ENCODE peak calls at places on chromosome 9, in five cellular contexts. C is GM23338, X is sigmoid colon, F is stomach, D is spleen. A is an unnamed sample.
A peak's percentile ranks its signal among the peaks of the same experiment; 100 is the strongest.

GRCh38 chr9:134522502-134522848 is 119.1 kb upstream of the COL5A1 start:
- DNase-seq in C (no peak), X (no peak), F (peak; percentile 11), D (no peak), A (no peak)

GRCh38 chr9:117092582-117092981 is 322.3 kb downstream of the ASTN2 start:
- DNase-seq in C (no peak), X (no peak), F (no peak), D (no peak), A (no peak)

GRCh38 chr9:108565651-108566378 is 290.0 kb downstream of the ACTL7B start:
- DNase-seq in C (peak; percentile 94), X (peak; percentile 72), F (peak; percentile 60), D (no peak), A (peak; percentile 19)

GRCh38 chr9:94787268-94787667 is 60.8 kb downstream of the AOPEP start:
- DNase-seq in C (no peak), X (no peak), F (no peak), D (no peak), A (no peak)

GRCh38 chr9:100884518-100884917 is 144.0 kb upstream of the PLPPR1 start:
- DNase-seq in C (peak; percentile 16), X (no peak), F (no peak), D (no peak), A (no peak)

GRCh38 chr9:32486839-32487562 is 39.0 kb downstream of the RIGI start:
- DNase-seq in C (no peak), X (no peak), F (no peak), D (no peak), A (no peak)

GRCh38 chr9:125397736-125398135 is 136.1 kb downstream of the GAPVD1 start:
- DNase-seq in C (no peak), X (no peak), F (no peak), D (no peak), A (no peak)

GRCh38 chr9:137136261-137136925 is 2.6 kb upstream of the GRIN1 start:
- DNase-seq in C (peak; percentile 41), X (no peak), F (no peak), D (no peak), A (no peak)

GRCh38 chr9:132486706-132487350 is 76.8 kb downstream of the CFAP77 start:
- DNase-seq in C (no peak), X (no peak), F (no peak), D (no peak), A (peak; percentile 39)

GRCh38 chr9:19102181-19102630 is 498 bp downstream of the HAUS6 start:
- DNase-seq in C (peak; percentile 50), X (peak; percentile 72), F (no peak), D (peak; percentile 92), A (peak; percentile 28)

GRCh38 chr9:132857031-132857430 is 21.1 kb downstream of the AK8 start:
- DNase-seq in C (no peak), X (peak; percentile 93), F (peak; percentile 46), D (no peak), A (no peak)

GRCh38 chr9:3288686-3289085 is 237.1 kb downstream of the RFX3 start:
- DNase-seq in C (no peak), X (no peak), F (no peak), D (no peak), A (no peak)

GRCh38 chr9:97845763-97846162 is 7.3 kb upstream of the FOXE1 start:
- DNase-seq in C (no peak), X (no peak), F (no peak), D (no peak), A (no peak)

GRCh38 chr9:94017939-94018531 is 62.9 kb upstream of the BARX1 start:
- DNase-seq in C (no peak), X (no peak), F (no peak), D (no peak), A (no peak)

GRCh38 chr9:83936523-83936922 is 15.3 kb upstream of the KIF27 start:
- DNase-seq in C (no peak), X (no peak), F (no peak), D (no peak), A (no peak)

GRCh38 chr9:83935276-83935890 is 14.2 kb upstream of the KIF27 start:
- DNase-seq in C (peak; percentile 70), X (no peak), F (peak; percentile 36), D (no peak), A (no peak)

GRCh38 chr9:83932851-83933250 is 11.6 kb upstream of the KIF27 start:
- DNase-seq in C (no peak), X (no peak), F (no peak), D (no peak), A (no peak)

GRCh38 chr9:83933804-83934203 is 12.6 kb upstream of the KIF27 start:
- DNase-seq in C (no peak), X (peak; percentile 71), F (no peak), D (no peak), A (no peak)

DNA sequence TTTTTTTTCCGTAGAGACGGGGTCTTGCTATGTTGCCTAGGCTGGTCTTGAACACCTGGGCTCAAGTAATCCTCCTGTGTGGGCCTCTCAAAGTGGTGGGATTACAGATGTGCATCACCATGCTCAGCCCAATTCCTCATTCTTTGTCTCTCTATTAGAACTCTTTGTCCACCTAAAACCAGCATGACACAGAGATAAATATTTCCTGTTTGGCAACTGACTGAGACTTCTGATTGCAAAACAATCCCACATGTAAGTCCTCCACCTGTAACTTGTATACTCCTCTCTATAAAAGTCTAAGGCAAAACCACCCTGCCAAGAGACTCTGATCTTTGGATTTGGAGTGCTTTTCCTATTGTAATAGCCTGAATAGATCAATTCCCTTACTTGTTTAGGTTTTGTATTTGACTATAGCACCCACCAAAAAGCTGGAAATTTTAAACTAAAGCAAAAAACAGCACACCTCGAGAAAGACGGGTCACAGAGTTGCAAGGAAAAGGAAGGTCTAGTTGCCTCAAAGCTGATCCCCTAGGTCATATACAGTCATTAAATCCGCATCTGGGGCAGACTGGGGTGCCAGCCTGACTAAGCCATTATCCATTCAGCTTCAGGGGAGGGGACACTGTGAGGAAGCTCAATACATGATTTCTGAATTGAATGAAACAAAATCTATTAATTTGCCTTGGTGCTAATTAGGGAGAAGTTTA is 13.5 kb upstream of the KIF27 start:
- DNase-seq in C (no peak), X (no peak), F (no peak), D (no peak), A (no peak)
- TF ChIP-seq POLR2AphosphoS5 in C (no peak), X (no peak), F (no peak), D (no peak), A (no peak)

GRCh38 chr9:78630966-78631365 is 334.0 kb downstream of the PSAT1 start:
- DNase-seq in C (no peak), X (no peak), F (no peak), D (no peak), A (no peak)
- TF ChIP-seq POLR2AphosphoS5 in C (no peak), X (no peak), F (no peak), D (no peak), A (no peak)

DNA sequence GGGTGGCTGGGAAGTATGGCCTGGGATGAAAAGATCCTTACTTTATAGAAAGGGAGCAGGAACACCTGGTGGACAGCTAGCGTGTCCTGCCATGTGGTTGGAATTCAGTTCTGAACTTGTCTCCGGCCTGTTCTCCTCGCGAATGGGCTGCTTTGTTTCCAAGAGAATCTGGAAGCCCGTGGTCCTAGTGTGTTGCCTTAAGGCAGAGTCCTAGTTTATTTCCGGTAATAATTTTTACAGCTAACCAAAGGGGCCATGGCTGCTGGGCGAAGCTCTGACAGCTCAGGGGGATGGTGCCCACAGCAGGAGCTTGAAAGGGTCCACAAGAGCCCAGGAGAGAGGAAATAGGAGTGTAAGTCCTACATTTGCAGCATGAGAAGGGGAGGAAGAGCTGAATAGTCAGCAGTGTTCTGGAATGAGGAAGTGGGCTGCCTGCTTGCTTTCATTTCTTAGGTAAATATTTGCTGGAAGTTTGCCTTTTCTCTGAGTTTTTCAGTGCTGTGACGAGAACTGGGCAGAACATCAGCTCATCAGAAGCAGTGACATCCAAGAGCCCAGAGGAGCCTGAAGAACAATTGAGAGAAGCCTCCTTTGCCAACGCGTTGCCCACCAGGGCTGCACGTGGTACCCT is 13.1 kb upstream of the IGFBPL1 start:
- DNase-seq in C (no peak), X (no peak), F (peak; percentile 60), D (no peak), A (no peak)
- TF ChIP-seq POLR2AphosphoS5 in C (no peak), X (no peak), F (peak; percentile 65), D (no peak), A (no peak)

DNA sequence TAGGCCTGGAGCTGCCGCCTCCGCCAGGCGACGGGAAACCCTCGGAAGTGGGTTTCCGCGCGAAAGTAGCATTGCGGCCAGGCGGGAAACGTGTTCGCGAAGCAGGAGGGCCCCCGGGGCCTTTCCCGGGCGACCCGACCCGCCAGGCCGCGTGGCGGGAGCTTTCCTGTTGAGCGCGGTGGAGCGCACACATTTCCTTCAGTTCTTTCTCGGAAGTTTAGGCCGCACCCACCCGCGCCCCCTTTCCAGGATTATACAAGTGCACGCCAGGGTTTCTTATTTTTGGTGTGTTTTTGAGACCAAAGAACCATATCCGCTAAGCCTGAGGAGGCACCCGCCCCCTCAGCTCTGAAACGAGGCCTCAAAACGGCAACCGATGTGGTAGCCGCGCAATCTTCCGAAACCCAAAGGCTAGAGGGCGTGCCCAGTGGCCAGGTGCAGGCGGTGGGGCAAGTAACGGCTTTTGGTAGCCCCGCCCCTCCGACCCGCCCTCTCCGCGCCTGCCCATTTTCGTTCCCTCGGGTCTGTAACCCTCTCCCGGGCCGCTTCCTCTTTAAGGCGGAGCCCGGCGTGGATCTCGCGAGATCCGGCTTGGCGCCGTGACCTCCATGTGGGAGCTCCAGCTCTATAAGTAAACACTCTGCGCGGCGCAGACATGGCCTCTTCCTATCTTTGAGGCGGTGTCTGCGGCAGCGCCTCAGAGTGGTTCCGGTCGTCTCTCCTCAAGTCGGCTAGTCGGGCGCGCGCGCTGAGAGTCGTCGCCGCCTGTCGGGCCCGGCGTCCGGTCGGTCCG is at the start of gene UHRF2:
- DNase-seq in C (peak; percentile 99), X (peak; percentile 99), F (peak; percentile 99), D (peak; percentile 100), A (peak; percentile 88)
- TF ChIP-seq POLR2AphosphoS5 in C (peak; percentile 88), X (peak; percentile 95), F (peak; percentile 92), D (peak; percentile 95), A (peak; percentile 90)

GRCh38 chr9:104923289-104923688 is 4.7 kb downstream of the ABCA1 start:
- DNase-seq in C (no peak), X (no peak), F (no peak), D (no peak), A (no peak)

GRCh38 chr9:104931256-104931655 is 3.3 kb upstream of the ABCA1 start:
- DNase-seq in C (no peak), X (no peak), F (no peak), D (no peak), A (no peak)

GRCh38 chr9:104927216-104927911 is 591 bp downstream of the ABCA1 start:
- DNase-seq in C (peak; percentile 59), X (peak; percentile 77), F (peak; percentile 31), D (peak; percentile 89), A (peak; percentile 33)

GRCh38 chr9:104923740-104924139 is 4.2 kb downstream of the ABCA1 start:
- DNase-seq in C (no peak), X (no peak), F (no peak), D (peak; percentile 86), A (no peak)

GRCh38 chr9:104927912-104928740 is at the start of gene ABCA1:
- DNase-seq in C (peak; percentile 96), X (peak; percentile 99), F (peak; percentile 91), D (peak; percentile 96), A (peak; percentile 67)
- TF ChIP-seq POLR2AphosphoS5 in C (no peak), X (peak; percentile 98), F (peak; percentile 98), D (peak; percentile 96), A (no peak)

A was measured in GM12891.